ENCODE peak calls at places on chromosome 22, in nine cellular contexts. Y, N, I, G, Q, J, K, M and A are unnamed samples.

GRCh38 chr22:32723632-32724031 is 77.9 kb upstream of the TIMP3 start:
- DNase-seq in Y (peak), N (peak), I (peak), G (peak), Q (no peak), J (peak), K (peak), M (no peak), A (peak)

GRCh38 chr22:36398602-36399472 is 11.1 kb upstream of the MYH9 start:
- DNase-seq in Y (no peak), N (peak), I (peak), G (no peak), Q (peak), J (no peak), K (no peak), M (no peak), A (no peak)

GRCh38 chr22:31707519-31707918 is 42.4 kb downstream of the PRR14L start:
- DNase-seq in Y (no peak), N (no peak), I (no peak), G (no peak), Q (no peak), J (no peak), K (no peak), M (no peak), A (no peak)

GRCh38 chr22:43862074-43862881 is at the start of gene SULT4A1:
- DNase-seq in Y (peak), N (peak), I (no peak), G (peak), Q (peak), J (no peak), K (no peak), M (no peak), A (no peak)

GRCh38 chr22:50261615-50262459 is at the start of gene MAPK12:
- DNase-seq in Y (no peak), N (peak), I (no peak), G (peak), Q (peak), J (no peak), K (no peak), M (no peak), A (no peak)

GRCh38 chr22:31637375-31637937 is 24.6 kb downstream of the PISD start:
- DNase-seq in Y (no peak), N (no peak), I (no peak), G (no peak), Q (no peak), J (no peak), K (no peak), M (no peak), A (no peak)

GRCh38 chr22:50739894-50740293 is 1.9 kb downstream of the ACR start:
- DNase-seq in Y (peak), N (no peak), I (no peak), G (peak), Q (no peak), J (no peak), K (no peak), M (no peak), A (no peak)

GRCh38 chr22:32686354-32686753 is 115.2 kb upstream of the TIMP3 start:
- DNase-seq in Y (no peak), N (peak), I (no peak), G (no peak), Q (no peak), J (no peak), K (no peak), M (peak), A (no peak)

GRCh38 chr22:32558681-32559355 is 84.2 kb downstream of the FBXO7 start:
- DNase-seq in Y (peak), N (peak), I (peak), G (peak), Q (peak), J (no peak), K (peak), M (peak), A (peak)

GRCh38 chr22:46897246-46897623 is 134.8 kb downstream of the TBC1D22A start:
- DNase-seq in Y (no peak), N (no peak), I (no peak), G (no peak), Q (no peak), J (no peak), K (no peak), M (no peak), A (no peak)

GRCh38 chr22:38172489-38173155 is 9.0 kb downstream of the PLA2G6 start:
- DNase-seq in Y (peak), N (peak), I (peak), G (peak), Q (peak), J (no peak), K (peak), M (peak), A (no peak)
- TF ChIP-seq CTCF in Y (no peak), N (no peak), I (no peak), G (no peak), Q (no peak), J (no peak), K (no peak), M (no peak), A (no peak)

GRCh38 chr22:41762980-41763779 is 37.3 kb upstream of the CCDC134 start:
- DNase-seq in Y (no peak), N (peak), I (no peak), G (no peak), Q (peak), J (no peak), K (no peak), M (no peak), A (no peak)
- TF ChIP-seq CTCF in Y (no peak), N (peak), I (peak), G (peak), Q (peak), J (peak), K (no peak), M (no peak), A (peak)

DNA sequence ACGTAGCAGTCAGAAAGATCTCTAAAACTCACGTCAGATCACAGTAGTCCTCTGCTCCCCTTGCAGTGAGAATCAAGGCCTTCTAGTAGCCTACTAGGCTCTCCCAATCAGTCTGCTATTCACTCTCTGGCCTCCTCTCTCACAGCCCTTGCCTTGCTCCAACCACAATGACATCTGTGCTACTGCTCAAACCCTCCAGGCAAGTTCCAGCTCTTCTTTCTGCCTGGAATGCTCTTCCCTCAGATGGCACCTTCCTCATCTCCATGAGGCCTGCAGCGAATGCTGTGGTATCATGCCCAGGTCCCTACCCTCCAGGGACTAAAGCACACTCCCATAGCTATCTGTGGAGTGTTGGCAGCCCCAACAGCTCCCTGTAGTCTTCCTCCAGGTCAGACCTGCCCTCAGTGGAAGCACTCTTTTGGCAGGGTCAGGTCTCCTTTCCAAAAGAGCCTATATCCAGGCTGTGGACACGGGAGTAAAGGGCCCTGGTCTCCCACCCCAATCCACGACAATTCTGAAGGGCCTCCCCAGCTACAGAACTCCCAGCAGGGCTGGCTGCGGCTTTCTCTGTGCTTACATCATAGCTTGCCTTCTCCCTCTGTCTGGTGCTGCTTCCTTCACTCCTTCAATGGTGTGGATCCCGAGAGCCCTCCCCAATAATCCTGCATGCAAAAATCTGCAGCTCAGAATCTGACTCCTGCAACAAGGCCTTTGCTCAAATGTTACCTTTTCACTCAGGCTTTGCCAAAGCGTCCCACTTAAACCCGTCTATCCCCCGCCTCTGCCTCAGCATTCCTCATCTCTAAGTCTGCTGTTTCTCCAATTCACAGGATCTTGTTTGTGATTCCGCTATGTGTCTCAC is 8.9 kb downstream of the HIRA start:
- DNase-seq in Y (no peak), N (no peak), I (peak), G (no peak), Q (no peak), J (no peak), K (no peak), M (no peak), A (no peak)
- TF ChIP-seq CTCF in Y (no peak), N (no peak), I (no peak), G (no peak), Q (no peak), J (no peak), K (no peak), M (no peak), A (no peak)

DNA sequence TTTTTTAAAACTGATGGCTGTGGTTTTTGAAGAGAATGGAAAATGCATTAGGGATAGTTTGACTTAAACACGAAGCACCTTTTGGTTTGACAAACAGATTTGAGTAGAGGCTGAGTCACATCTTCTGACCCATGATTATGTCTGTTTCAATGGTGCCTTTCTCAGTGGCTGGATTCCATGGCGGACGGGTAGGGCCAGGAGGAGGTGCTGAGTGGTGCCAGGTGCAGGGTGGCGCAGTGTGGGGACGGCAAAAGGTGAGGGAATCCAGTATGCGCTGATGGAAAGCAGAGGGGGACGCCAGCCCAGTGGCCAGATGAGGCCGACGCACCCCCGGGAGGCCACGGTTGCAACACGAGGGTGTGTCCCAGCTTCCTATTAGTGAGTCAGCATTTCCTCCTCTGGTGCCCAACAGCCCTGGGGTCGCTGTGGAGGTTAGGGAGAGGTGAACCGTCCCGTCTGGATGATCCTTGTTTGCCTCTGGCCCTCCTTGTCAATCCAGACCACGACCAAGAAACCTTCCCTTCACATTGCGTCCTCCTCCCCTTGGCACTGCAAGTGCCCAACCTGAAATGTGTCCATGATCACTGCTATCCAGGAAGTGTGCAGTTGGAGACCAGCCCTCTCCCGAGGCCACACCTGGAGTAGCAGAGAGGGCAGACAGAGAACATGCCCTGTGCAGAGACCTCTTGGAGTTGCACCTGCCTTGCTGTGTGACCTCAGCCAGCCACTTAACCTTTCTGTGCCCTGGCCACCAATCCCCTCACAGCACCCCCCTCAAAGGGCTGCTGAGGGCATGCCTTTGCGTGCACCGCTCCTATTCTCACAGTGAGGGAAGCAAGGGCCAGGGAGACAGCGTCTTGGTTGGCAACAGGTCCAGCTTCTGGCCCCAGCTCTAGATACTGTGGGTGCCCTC is 32.5 kb upstream of the ATXN10 start:
- DNase-seq in Y (peak), N (peak), I (peak), G (peak), Q (peak), J (no peak), K (peak), M (no peak), A (no peak)
- TF ChIP-seq CTCF in Y (no peak), N (peak), I (no peak), G (no peak), Q (no peak), J (no peak), K (no peak), M (no peak), A (no peak)

DNA sequence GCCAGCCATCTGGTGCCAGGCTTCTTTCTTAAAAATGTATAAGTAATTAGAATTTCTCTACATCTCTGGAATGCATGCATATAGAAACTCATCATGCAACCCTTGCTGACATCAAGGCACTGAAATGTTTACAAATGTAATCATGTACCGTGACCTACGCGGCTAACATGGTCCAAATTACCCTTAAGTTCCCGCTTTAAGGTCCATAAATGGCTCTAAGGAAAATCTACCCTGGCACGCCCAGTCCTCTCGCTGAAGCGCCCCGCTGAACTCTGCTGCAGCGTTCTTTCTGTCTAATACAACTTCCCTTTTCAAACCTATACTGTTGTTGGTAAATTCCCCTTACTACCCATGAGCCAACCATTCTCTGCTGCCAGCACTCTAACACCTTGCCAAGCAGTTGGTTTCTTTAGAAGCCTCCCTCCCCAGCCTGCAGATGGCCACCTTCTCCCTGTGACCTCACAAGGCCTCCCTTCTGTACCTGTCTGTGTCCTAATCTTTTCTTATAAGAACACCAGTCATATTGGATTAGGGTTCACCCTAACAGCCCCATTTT is 13.5 kb upstream of the HMOX1 start:
- DNase-seq in Y (no peak), N (no peak), I (no peak), G (no peak), Q (no peak), J (peak), K (no peak), M (no peak), A (no peak)
- TF ChIP-seq CTCF in Y (no peak), N (no peak), I (no peak), G (no peak), Q (no peak), J (no peak), K (no peak), M (no peak), A (no peak)

GRCh38 chr22:30432096-30432495 is 6.5 kb downstream of the MTFP1 start:
- DNase-seq in Y (no peak), N (no peak), I (no peak), G (no peak), Q (no peak), J (no peak), K (no peak), M (no peak), A (no peak)

GRCh38 chr22:30433227-30433626 is 7.7 kb downstream of the MTFP1 start:
- DNase-seq in Y (no peak), N (no peak), I (no peak), G (no peak), Q (no peak), J (no peak), K (no peak), M (no peak), A (no peak)

GRCh38 chr22:30432520-30432919 is 7.0 kb downstream of the MTFP1 start:
- DNase-seq in Y (no peak), N (no peak), I (no peak), G (no peak), Q (no peak), J (no peak), K (no peak), M (no peak), A (no peak)

GRCh38 chr22:30429887-30430286 is 4.3 kb downstream of the MTFP1 start:
- DNase-seq in Y (no peak), N (no peak), I (no peak), G (no peak), Q (no peak), J (no peak), K (no peak), M (no peak), A (no peak)

DNA sequence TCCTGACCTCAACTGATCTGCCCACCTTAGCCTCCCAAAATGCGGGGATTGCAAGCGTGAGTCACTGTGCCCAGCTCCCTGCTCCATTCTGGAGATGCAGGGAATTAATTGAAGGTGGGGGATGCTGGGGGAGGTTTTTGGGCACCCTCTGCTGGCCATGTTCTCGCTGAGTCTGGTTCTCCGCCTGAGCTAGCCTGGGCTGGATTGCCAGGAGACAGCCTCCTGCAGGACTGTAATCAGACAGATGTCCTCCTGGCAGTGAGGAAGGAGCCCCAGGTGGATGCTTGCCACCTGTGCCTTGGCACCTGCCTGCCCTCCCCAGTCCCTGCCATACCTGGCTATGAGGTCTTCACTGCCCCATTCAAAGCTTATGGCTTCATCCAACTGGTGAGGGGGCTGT is 5.4 kb downstream of the MTFP1 start:
- DNase-seq in Y (no peak), N (no peak), I (no peak), G (peak), Q (no peak), J (no peak), K (no peak), M (no peak), A (no peak)
- TF ChIP-seq CTCF in Y (no peak), N (no peak), I (peak), G (no peak), Q (no peak), J (no peak), K (no peak), M (no peak), A (peak)